ENCODE peak calls at places on chromosomes 16 and 17, in five cellular contexts. J is aorta; Z is effector memory CD4-positive, alpha-beta T cell; P is mesendoderm; N is colonic mucosa. R is an unnamed sample.

GRCh38 chr17:247767-248166 is 66.3 kb upstream of the DOC2B start:
- DNase-seq in J (peak; percentile 35), Z (no peak), P (no peak), N (no peak), R (peak; percentile 9)

GRCh38 chr16:10729649-10730048 is 14.0 kb upstream of the NUBP1 start:
- DNase-seq in J (peak; percentile 71), Z (no peak), P (peak; percentile 42), N (no peak), R (no peak)

GRCh38 chr16:78048319-78048718 is 26.0 kb downstream of the CLEC3A start:
- DNase-seq in J (no peak), Z (no peak), P (no peak), N (no peak), R (no peak)

GRCh38 chr16:46757339-46758050 is 9.4 kb upstream of the MYLK3 start:
- DNase-seq in J (no peak), Z (no peak), P (peak; percentile 93), N (no peak), R (no peak)

GRCh38 chr17:65931246-65932149 is 260.4 kb downstream of the CEP112 start:
- DNase-seq in J (no peak), Z (no peak), P (no peak), N (no peak), R (no peak)

GRCh38 chr16:35750157-35750689 is 2290.8 kb downstream of the TP53TG3F start:
- DNase-seq in J (no peak), Z (no peak), P (no peak), N (no peak), R (no peak)

GRCh38 chr17:81419886-81420768 is 24.9 kb downstream of the BAHCC1 start:
- DNase-seq in J (no peak), Z (no peak), P (no peak), N (no peak), R (peak; percentile 67)

GRCh38 chr16:49619811-49620157 is 236.1 kb downstream of the ZNF423 start:
- DNase-seq in J (peak; percentile 56), Z (no peak), P (no peak), N (no peak), R (no peak)

GRCh38 chr17:41328207-41328606 is 12.7 kb upstream of the KRTAP17-1 start:
- DNase-seq in J (no peak), Z (no peak), P (no peak), N (no peak), R (no peak)

GRCh38 chr16:824601-825000 is 24.1 kb upstream of the GNG13 start:
- DNase-seq in J (no peak), Z (no peak), P (no peak), N (no peak), R (no peak)

GRCh38 chr16:47612711-47613110 is 151.6 kb downstream of the PHKB start:
- DNase-seq in J (no peak), Z (no peak), P (no peak), N (no peak), R (no peak)

GRCh38 chr16:14042706-14043105 is 28.4 kb upstream of the MRTFB start:
- DNase-seq in J (no peak), Z (no peak), P (no peak), N (no peak), R (peak; percentile 13)

GRCh38 chr17:57295526-57296023 is 39.3 kb downstream of the MSI2 start:
- DNase-seq in J (no peak), Z (no peak), P (peak; percentile 50), N (no peak), R (no peak)

GRCh38 chr16:70701036-70701435 is 15.2 kb upstream of the MTSS2 start:
- DNase-seq in J (no peak), Z (no peak), P (no peak), N (no peak), R (no peak)

GRCh38 chr16:70698901-70699300 is 13.0 kb upstream of the MTSS2 start:
- DNase-seq in J (no peak), Z (no peak), P (no peak), N (no peak), R (no peak)

GRCh38 chr16:70701596-70701995 is 15.7 kb upstream of the MTSS2 start:
- DNase-seq in J (no peak), Z (no peak), P (no peak), N (no peak), R (no peak)

GRCh38 chr16:70700101-70701020 is 14.5 kb upstream of the MTSS2 start:
- DNase-seq in J (peak; percentile 93), Z (no peak), P (no peak), N (no peak), R (peak; percentile 91)

DNA sequence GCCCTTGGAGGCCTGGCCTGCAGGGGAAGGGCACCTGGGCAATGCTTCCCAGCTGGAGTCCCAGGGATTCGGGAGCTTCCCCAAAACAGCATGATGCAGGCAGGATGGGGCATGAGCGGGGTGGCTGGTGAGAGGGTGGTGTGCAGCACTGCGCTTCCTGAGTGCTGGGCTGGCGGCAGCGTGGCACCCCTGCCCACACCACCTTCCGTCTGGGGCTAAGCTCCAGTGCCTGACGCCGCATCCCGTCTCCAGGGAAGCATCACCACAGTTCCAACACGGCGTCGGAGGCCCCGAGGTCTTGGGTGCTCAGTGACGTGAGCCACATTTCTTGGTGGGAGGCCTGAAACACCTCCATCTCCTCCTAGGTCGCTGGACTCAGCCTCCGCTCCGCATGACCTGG is 13.8 kb upstream of the MTSS2 start:
- DNase-seq in J (no peak), Z (no peak), P (no peak), N (no peak), R (no peak)
- H3K27ac ChIP-seq in J (peak overlapping the region; percentile 95), Z (no peak overlapping the region), P (no peak overlapping the region), N (no peak overlapping the region), R (peak overlapping the region; percentile 61)

DNA sequence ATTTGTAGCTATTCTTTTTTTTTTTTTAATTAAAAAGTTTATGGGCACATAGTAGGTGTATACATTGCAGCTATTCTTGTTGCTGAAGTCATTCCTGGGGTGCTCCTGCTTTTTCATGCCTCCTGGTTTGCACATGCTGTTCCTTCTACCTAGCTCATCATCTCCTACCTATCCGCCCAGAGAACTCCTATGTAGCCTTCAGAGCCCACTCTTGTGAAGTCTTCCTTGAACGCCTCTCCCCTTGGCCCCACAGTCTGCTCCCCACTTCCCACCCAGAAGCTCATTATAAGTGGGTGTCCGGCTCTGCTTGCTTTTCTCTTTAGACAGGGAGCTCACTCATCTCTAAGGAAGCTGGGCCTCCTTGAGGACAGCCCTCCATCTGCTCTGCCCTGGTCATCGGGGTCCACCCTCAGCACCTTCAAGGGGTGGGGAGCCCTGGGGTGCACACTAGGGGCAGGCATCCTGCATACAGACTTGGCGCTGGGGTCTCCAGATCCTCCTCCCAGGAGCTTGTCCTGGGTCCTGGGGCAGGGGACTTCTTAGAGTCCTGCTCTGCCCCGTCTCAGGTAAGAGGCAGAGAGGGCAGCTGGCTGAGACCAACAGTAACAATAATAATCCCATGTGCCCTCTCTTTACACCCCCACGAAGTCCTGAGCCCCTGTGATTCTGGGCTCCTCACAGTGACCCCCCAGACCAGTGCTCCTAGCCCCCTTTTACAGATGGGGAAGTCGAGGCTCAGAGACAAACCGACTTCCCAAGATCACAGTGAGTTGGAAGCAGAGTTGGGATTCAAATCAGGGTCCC is 3.5 kb upstream of the B9D1 start:
- DNase-seq in J (peak; percentile 69), Z (no peak), P (no peak), N (no peak), R (no peak)
- H3K4me1 ChIP-seq in J (no peaks in the 10 kb centered on the region), Z (peaks cover 25% of the 10 kb centered on the region), P (peaks cover 10% of the 10 kb centered on the region), N (no peaks in the 10 kb centered on the region), R (peaks cover 16% of the 10 kb centered on the region)

GRCh38 chr16:23578096-23578830 is 17.9 kb downstream of the NDUFAB1 start:
- DNase-seq in J (no peak), Z (no peak), P (no peak), N (no peak), R (no peak)
- H3K27ac ChIP-seq in J (no peak overlapping the region), Z (no peak overlapping the region), P (no peak overlapping the region), N (no peak overlapping the region), R (no peak overlapping the region)

GRCh38 chr16:75109732-75110243 is 6.8 kb downstream of the LDHD start:
- DNase-seq in J (no peak), Z (no peak), P (no peak), N (peak; percentile 75), R (peak; percentile 54)

GRCh38 chr16:75105306-75106061 is 11.1 kb downstream of the LDHD start:
- DNase-seq in J (no peak), Z (no peak), P (no peak), N (peak; percentile 55), R (peak; percentile 52)

GRCh38 chr16:75106351-75107274 is 10.0 kb downstream of the LDHD start:
- DNase-seq in J (peak; percentile 47), Z (no peak), P (no peak), N (no peak), R (no peak)

GRCh38 chr16:75108792-75109731 is 7.5 kb downstream of the LDHD start:
- DNase-seq in J (peak; percentile 96), Z (peak; percentile 57), P (no peak), N (peak; percentile 77), R (peak; percentile 99)

DNA sequence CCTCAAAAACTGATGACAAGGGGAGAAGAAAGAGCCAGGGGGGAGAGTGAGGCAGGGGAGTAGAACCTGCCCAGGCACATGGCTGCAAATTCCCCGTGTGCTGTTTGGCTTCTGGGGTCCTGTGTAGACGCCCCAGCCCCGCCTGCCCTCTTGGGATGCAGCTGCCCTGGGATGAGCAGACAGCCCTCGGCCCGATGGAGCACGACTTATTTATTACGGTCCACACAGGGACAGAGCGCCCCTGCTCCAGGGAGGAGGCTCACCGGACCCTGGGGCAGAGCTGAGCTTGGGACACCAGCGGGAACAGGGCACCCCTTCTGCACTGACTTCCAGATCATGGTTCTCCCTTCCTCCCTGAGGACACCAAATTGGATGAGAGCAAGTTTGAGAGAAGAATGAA is 9.1 kb downstream of the LDHD start:
- DNase-seq in J (no peak), Z (no peak), P (no peak), N (no peak), R (no peak)
- H3K4me1 ChIP-seq in J (peaks cover 3% of the 10 kb centered on the region), Z (peaks cover 48% of the 10 kb centered on the region), P (no peaks in the 10 kb centered on the region), N (peaks cover 26% of the 10 kb centered on the region), R (peaks cover 73% of the 10 kb centered on the region)

GRCh38 chr17:30389755-30390300 is 11.1 kb downstream of the CPD start:
- DNase-seq in J (no peak), Z (no peak), P (no peak), N (no peak), R (no peak)

GRCh38 chr17:30393911-30394867 is 15.5 kb downstream of the CPD start:
- DNase-seq in J (no peak), Z (no peak), P (peak; percentile 31), N (no peak), R (no peak)

GRCh38 chr17:30388321-30389179 is 9.8 kb downstream of the CPD start:
- DNase-seq in J (no peak), Z (no peak), P (no peak), N (no peak), R (no peak)

GRCh38 chr17:30393491-30393890 is 14.8 kb downstream of the CPD start:
- DNase-seq in J (no peak), Z (no peak), P (no peak), N (no peak), R (no peak)

GRCh38 chr17:30391534-30391933 is 12.8 kb downstream of the CPD start:
- DNase-seq in J (no peak), Z (no peak), P (peak; percentile 42), N (no peak), R (no peak)
- H3K27ac ChIP-seq in J (no peak overlapping the region), Z (no peak overlapping the region), P (no peak overlapping the region), N (no peak overlapping the region), R (no peak overlapping the region)

DNA sequence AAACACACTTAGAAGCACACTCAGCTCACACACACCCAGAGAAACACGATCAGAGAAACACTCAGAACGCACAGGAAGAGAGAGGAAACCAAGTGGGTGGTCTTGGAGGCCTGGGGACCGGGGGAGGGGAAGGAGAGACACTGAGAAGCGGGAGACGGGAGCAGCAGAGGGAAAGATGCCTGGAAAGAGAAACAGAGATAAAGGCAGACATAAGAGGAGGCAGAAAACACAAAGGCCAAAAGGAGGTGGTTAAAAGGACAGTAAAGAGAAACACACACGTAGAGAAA is 1.3 kb downstream of the TMEM98 start:
- DNase-seq in J (no peak), Z (no peak), P (peak; percentile 55), N (no peak), R (no peak)
- H3K4me1 ChIP-seq in J (no peaks in the 10 kb centered on the region), Z (peaks cover 4% of the 10 kb centered on the region), P (peaks cover 9% of the 10 kb centered on the region), N (no peaks in the 10 kb centered on the region), R (peaks cover 10% of the 10 kb centered on the region)

R was measured in thyroid gland.